ENCODE peak calls at places on chromosomes 1 and 21, in four cellular contexts. X is neuronal stem cell, V is HFFc6, O is NCI-H2081. D is an unnamed sample.

GRCh38 chr1:7574121-7575040 is 196.7 kb upstream of the VAMP3 start:
- DNase-seq in X (no peak), V (no peak), O (peak; percentile 73), D (no peak)

GRCh38 chr1:37765937-37766664 is 1.2 kb upstream of the EPHA10 start:
- DNase-seq in X (no peak), V (no peak), O (peak; percentile 59), D (no peak)

GRCh38 chr21:39185157-39185556 is 1.9 kb upstream of the PSMG1 start:
- DNase-seq in X (no peak), V (no peak), O (no peak), D (no peak)

GRCh38 chr1:3426956-3427535 is 27.4 kb upstream of the ARHGEF16 start:
- DNase-seq in X (no peak), V (no peak), O (no peak), D (no peak)

GRCh38 chr1:51916587-51917405 is 38.3 kb upstream of the NRDC start:
- DNase-seq in X (no peak), V (peak; percentile 65), O (no peak), D (peak; percentile 70)

GRCh38 chr1:28136636-28137613 is 39.6 kb downstream of the PTAFR start:
- DNase-seq in X (no peak), V (peak; percentile 41), O (no peak), D (no peak)

GRCh38 chr21:45516071-45516670 is 26.1 kb downstream of the SLC19A1 start:
- DNase-seq in X (no peak), V (no peak), O (no peak), D (no peak)

GRCh38 chr1:201537966-201538617 is 835 bp upstream of the NAV1 start:
- DNase-seq in X (no peak), V (no peak), O (no peak), D (peak; percentile 37)

GRCh38 chr1:32199717-32200072 is 700 bp upstream of the CCDC28B start:
- DNase-seq in X (no peak), V (no peak), O (peak; percentile 88), D (no peak)

GRCh38 chr1:89622895-89623294 is 10.0 kb upstream of the LRRC8C start:
- DNase-seq in X (no peak), V (no peak), O (no peak), D (peak; percentile 23)

GRCh38 chr1:24364975-24365678 is 46.0 kb downstream of the GRHL3 start:
- DNase-seq in X (no peak), V (peak; percentile 91), O (no peak), D (peak; percentile 83)

GRCh38 chr1:184118051-184118450 is 66.5 kb downstream of the TSEN15 start:
- DNase-seq in X (no peak), V (peak; percentile 97), O (no peak), D (peak; percentile 92)

GRCh38 chr1:107529511-107530149 is 388.8 kb downstream of the NTNG1 start:
- DNase-seq in X (peak; percentile 24), V (peak; percentile 19), O (peak; percentile 58), D (peak; percentile 73)

GRCh38 chr1:202815120-202815519 is 4.4 kb downstream of the PCAT6 start:
- DNase-seq in X (no peak), V (no peak), O (no peak), D (no peak)

GRCh38 chr1:246332078-246332477 is 175.0 kb downstream of the SMYD3 start:
- DNase-seq in X (no peak), V (no peak), O (no peak), D (no peak)

GRCh38 chr1:25020173-25020840 is 90.2 kb upstream of the RUNX3 start:
- DNase-seq in X (no peak), V (no peak), O (no peak), D (no peak)

GRCh38 chr1:2968471-2968881 is 52.8 kb upstream of the ACTRT2 start:
- DNase-seq in X (no peak), V (no peak), O (no peak), D (no peak)

GRCh38 chr1:5239911-5240310 is 585.5 kb downstream of the AJAP1 start:
- DNase-seq in X (no peak), V (no peak), O (no peak), D (no peak)

GRCh38 chr1:64469121-64469520 is 808 bp upstream of the CACHD1 start:
- DNase-seq in X (no peak), V (no peak), O (no peak), D (no peak)

GRCh38 chr1:173467426-173467825 is 9.7 kb upstream of the PRDX6 start:
- DNase-seq in X (no peak), V (peak; percentile 26), O (no peak), D (no peak)

GRCh38 chr1:18994381-18994780 is 37.9 kb upstream of the IFFO2 start:
- DNase-seq in X (no peak), V (no peak), O (no peak), D (no peak)

GRCh38 chr1:246836169-246836568 is 95.6 kb downstream of the AHCTF1 start:
- DNase-seq in X (no peak), V (no peak), O (no peak), D (peak; percentile 27)

GRCh38 chr1:10674700-10675598 is 121.5 kb downstream of the CASZ1 start:
- DNase-seq in X (no peak), V (no peak), O (peak; percentile 90), D (no peak)

GRCh38 chr1:212671342-212672031 is 28.2 kb downstream of the BATF3 start:
- DNase-seq in X (no peak), V (peak; percentile 63), O (peak; percentile 93), D (peak; percentile 44)

GRCh38 chr1:185739967-185740366 is 5.8 kb downstream of the HMCN1 start:
- DNase-seq in X (no peak), V (no peak), O (no peak), D (no peak)

GRCh38 chr1:7613106-7613850 is 157.8 kb upstream of the VAMP3 start:
- DNase-seq in X (no peak), V (no peak), O (no peak), D (no peak)

GRCh38 chr1:155223017-155223416 is 14.5 kb downstream of the MTX1 start:
- DNase-seq in X (no peak), V (no peak), O (no peak), D (no peak)

GRCh38 chr21:32270748-32271147 is 8.1 kb downstream of the MIS18A start:
- DNase-seq in X (no peak), V (no peak), O (no peak), D (no peak)

GRCh38 chr21:44766818-44767354 is 34.7 kb downstream of the UBE2G2 start:
- DNase-seq in X (no peak), V (no peak), O (no peak), D (no peak)

D was measured in AG10803.